ENCODE peak calls at places on chromosomes 7 and 10, in five cellular contexts. T, F, K, L and X are unnamed samples.
A peak's percentile ranks its signal among the peaks of the same experiment; 100 is the strongest.

GRCh38 chr7:127776776-127777390 is 124.9 kb downstream of the SND1 start:
- DNase-seq in T (no peak), L (peak; percentile 64), K (no peak), F (no peak), X (no peak)

GRCh38 chr7:8125680-8126444 is 136.1 kb downstream of the ICA1 start:
- DNase-seq in T (no peak), K (no peak), F (no peak), L (no peak), X (no peak)

GRCh38 chr7:28169166-28169713 is 11.4 kb downstream of the JAZF1 start:
- DNase-seq in T (no peak), L (no peak), K (no peak), F (no peak), X (no peak)

GRCh38 chr7:129746857-129747529 is 135.5 kb downstream of the NRF1 start:
- DNase-seq in L (no peak), F (no peak), T (no peak), K (no peak), X (no peak)

GRCh38 chr7:25116621-25117020 is 8.4 kb downstream of the CYCS start:
- DNase-seq in F (no peak), L (no peak), K (no peak), T (no peak), X (no peak)

GRCh38 chr7:31133497-31133896 is 81.4 kb downstream of the ADCYAP1R1 start:
- DNase-seq in T (no peak), L (no peak), K (no peak), F (no peak), X (no peak)

GRCh38 chr10:24331457-24331856 is 122.5 kb downstream of the KIAA1217 start:
- DNase-seq in K (peak; percentile 75), T (peak; percentile 91), F (no peak), L (no peak), X (no peak)

GRCh38 chr10:59674211-59674836 is 35.3 kb downstream of the SLC16A9 start:
- DNase-seq in K (no peak), F (no peak), T (no peak), L (no peak), X (no peak)

GRCh38 chr7:42740410-42740809 is 171.5 kb downstream of the C7orf25 start:
- DNase-seq in T (no peak), L (no peak), K (no peak), F (no peak), X (no peak)

GRCh38 chr10:123102673-123103072 is 33.1 kb upstream of the HMX3 start:
- DNase-seq in K (no peak), F (no peak), T (no peak), L (no peak), X (no peak)

GRCh38 chr7:123282181-123282580 is 82.4 kb upstream of the SLC13A1 start:
- DNase-seq in L (no peak), F (no peak), K (no peak), T (no peak), X (no peak)

GRCh38 chr7:80665526-80665925 is 27.1 kb downstream of the CD36 start:
- DNase-seq in F (no peak), K (no peak), L (no peak), T (no peak), X (no peak)

GRCh38 chr10:6162589-6163356 is 40.0 kb upstream of the PFKFB3 start:
- DNase-seq in T (no peak), K (no peak), L (no peak), F (peak; percentile 40), X (no peak)

GRCh38 chr7:26603631-26604030 is 260.8 kb downstream of the SKAP2 start:
- DNase-seq in L (no peak), F (peak; percentile 28), K (no peak), T (no peak), X (no peak)

GRCh38 chr7:24500599-24501451 is 72.4 kb upstream of the PALS2 start:
- DNase-seq in K (no peak), F (no peak), L (no peak), T (no peak), X (no peak)

GRCh38 chr7:77281780-77282478 is 82.3 kb upstream of the FGL2 start:
- DNase-seq in L (no peak), K (no peak), F (no peak), T (no peak), X (no peak)

GRCh38 chr10:34507217-34507616 is 307.9 kb downstream of the PARD3 start:
- DNase-seq in K (no peak), F (no peak), L (no peak), T (no peak), X (no peak)

GRCh38 chr10:93039721-93040120 is 20.9 kb upstream of the CYP26C1 start:
- DNase-seq in K (no peak), L (peak; percentile 34), T (no peak), F (no peak), X (no peak)

GRCh38 chr10:96130326-96130758 is 245 bp downstream of the ZNF518A start:
- DNase-seq in T (peak; percentile 42), K (peak; percentile 75), L (peak; percentile 74), F (peak; percentile 86), X (peak; percentile 63)

GRCh38 chr10:92544296-92544695 is 29.6 kb downstream of the IDE start:
- DNase-seq in T (no peak), K (no peak), L (peak; percentile 4), F (no peak), X (no peak)

GRCh38 chr10:20993387-20994170 is 96.5 kb upstream of the NEBL start:
- DNase-seq in F (no peak), T (no peak), K (no peak), L (no peak), X (no peak)

GRCh38 chr10:112269266-112269665 is 13.9 kb upstream of the TECTB start:
- DNase-seq in F (no peak), K (no peak), T (no peak), L (no peak), X (no peak)

GRCh38 chr7:83427929-83428328 is 221.0 kb downstream of the SEMA3E start:
- DNase-seq in L (no peak), F (no peak), T (no peak), K (no peak), X (no peak)

GRCh38 chr7:127838816-127839415 is 186.9 kb downstream of the SND1 start:
- DNase-seq in F (no peak), L (no peak), T (no peak), K (no peak), X (no peak)

GRCh38 chr7:6160191-6160623 is 112.2 kb downstream of the CYTH3 start:
- DNase-seq in L (peak; percentile 72), T (peak; percentile 25), F (peak; percentile 67), K (peak; percentile 87), X (peak; percentile 51)

GRCh38 chr7:109213081-109213480 is 643.4 kb downstream of the DNAJB9 start:
- DNase-seq in L (no peak), F (no peak), K (no peak), T (no peak), X (no peak)

DNA sequence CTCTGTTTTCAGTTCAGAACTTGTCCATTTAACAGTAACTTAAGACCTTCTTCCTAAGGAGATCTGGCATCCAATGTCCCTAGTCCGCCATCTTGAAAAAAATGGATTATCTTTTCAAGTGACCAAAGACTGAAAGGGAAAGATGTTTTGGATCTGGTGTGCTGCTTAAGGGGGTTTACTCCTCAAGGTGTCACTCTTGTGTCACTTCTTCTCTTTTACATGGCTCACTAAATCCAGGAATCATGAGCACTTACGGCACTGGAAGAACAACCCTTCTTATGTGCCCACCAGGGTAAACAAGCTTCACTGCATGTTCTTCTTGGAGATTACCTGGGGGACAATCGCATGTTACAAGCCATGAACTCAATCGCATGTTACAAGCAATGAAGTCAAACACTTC is 43.7 kb downstream of the ANXA8 start:
- DNase-seq in T (no peak), L (no peak), K (no peak), F (no peak), X (no peak)
- TF ChIP-seq CTCF in T (no peak), L (no peak), K (no peak), F (no peak), X (no peak)

GRCh38 chr10:8986975-8987374 is 932.5 kb downstream of the GATA3 start:
- DNase-seq in F (no peak), T (no peak), K (no peak), L (no peak), X (no peak)

GRCh38 chr10:8981277-8981676 is 926.8 kb downstream of the GATA3 start:
- DNase-seq in T (no peak), K (no peak), F (no peak), L (no peak), X (no peak)

GRCh38 chr10:8990280-8990987 is 935.9 kb downstream of the GATA3 start:
- DNase-seq in T (no peak), K (no peak), F (no peak), L (no peak), X (no peak)

GRCh38 chr10:8979976-8980375 is 925.5 kb downstream of the GATA3 start:
- DNase-seq in F (no peak), T (no peak), K (no peak), L (no peak), X (no peak)

DNA sequence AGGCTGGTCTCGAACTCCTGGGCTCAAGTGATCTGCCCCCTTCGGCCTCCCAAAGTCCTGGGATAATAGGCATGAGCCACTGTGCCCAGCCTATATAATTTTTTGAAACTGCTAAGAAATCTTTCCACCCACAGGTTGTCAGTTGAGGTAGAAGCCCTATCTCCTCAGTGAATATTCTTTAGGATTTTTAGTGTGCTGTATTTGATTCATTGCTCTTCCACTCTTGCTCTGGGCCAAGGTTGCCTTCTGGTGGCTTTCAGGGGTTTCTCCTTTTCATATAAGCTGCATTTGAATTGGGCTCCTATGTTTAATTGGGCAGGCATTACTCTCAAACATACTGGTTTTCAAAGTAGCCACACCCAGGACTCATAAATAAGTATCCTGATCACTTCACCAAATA is 931.2 kb downstream of the GATA3 start:
- DNase-seq in F (no peak), T (no peak), L (no peak), K (no peak), X (no peak)
- TF ChIP-seq CTCF in F (no peak), T (no peak), L (no peak), K (no peak), X (no peak)

DNA sequence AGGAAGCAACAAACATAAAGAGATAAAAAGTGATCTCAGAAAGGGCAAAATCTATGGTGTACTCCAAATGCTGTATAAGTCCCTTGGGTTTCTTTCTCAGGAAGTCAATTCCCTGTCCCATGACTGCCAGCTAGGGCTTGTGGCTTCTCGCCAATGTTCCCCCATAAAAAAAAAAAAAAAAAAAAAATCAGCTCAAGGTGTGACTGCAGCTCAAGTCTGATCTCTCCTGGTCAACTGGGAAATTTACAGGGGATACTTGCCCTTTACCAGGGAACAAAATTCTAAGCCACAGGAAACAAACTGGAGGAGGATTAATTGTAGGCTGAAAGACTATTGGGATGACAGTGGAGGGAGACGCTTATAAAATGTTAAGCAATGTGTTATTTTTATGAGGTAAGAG is 76.0 kb downstream of the PCGF5 start:
- DNase-seq in L (peak; percentile 20), T (no peak), F (no peak), K (no peak), X (no peak)
- TF ChIP-seq CTCF in L (no peak), T (no peak), F (no peak), K (no peak), X (no peak)

GRCh38 chr7:23012797-23013714 is 874 bp downstream of the HYCC1 start:
- DNase-seq in K (peak; percentile 53), F (peak; percentile 40), T (peak; percentile 5), L (no peak), X (no peak)

GRCh38 chr7:23013715-23014649 is at the start of gene HYCC1:
- DNase-seq in L (peak; percentile 98), K (peak; percentile 99), F (peak; percentile 100), T (peak; percentile 99), X (peak; percentile 88)

GRCh38 chr7:23011222-23011924 is 2.6 kb downstream of the HYCC1 start:
- DNase-seq in T (no peak), L (no peak), F (no peak), K (no peak), X (no peak)

GRCh38 chr7:23014681-23015080 is 751 bp upstream of the HYCC1 start:
- DNase-seq in K (no peak), T (no peak), F (no peak), L (no peak), X (no peak)

GRCh38 chr7:23012186-23012585 is 1.7 kb downstream of the HYCC1 start:
- DNase-seq in L (no peak), F (no peak), T (no peak), K (no peak), X (no peak)
- TF ChIP-seq CTCF in L (no peak), F (no peak), T (no peak), K (no peak), X (no peak)